ENCODE peak calls at places on chromosomes 3 and 15, in six cellular contexts. D, X, O, I, Z and L are unnamed samples.

GRCh38 chr3:14605070-14605469 is 46.5 kb upstream of the CCDC174 start:
- DNase-seq in O (no peak), I (no peak), Z (no peak), X (peak), D (peak), L (peak)

GRCh38 chr3:22373182-22373581 is 622.2 kb upstream of the ZNF385D start:
- DNase-seq in O (no peak), I (no peak), X (no peak), D (no peak), Z (no peak), L (no peak)

GRCh38 chr3:10602769-10603768 is 97.7 kb upstream of the ATP2B2 start:
- DNase-seq in I (no peak), O (no peak), X (no peak), Z (no peak), D (no peak), L (no peak)

GRCh38 chr3:182609575-182610156 is 183.6 kb upstream of the ATP11B start:
- DNase-seq in O (no peak), D (no peak), X (no peak), Z (no peak), I (peak), L (peak)

GRCh38 chr3:48273594-48274211 is 32.8 kb downstream of the ZNF589 start:
- DNase-seq in O (no peak), X (peak), D (peak), I (no peak), Z (peak), L (peak)

GRCh38 chr3:59581000-59581399 is 531.2 kb upstream of the CFAP20DC start:
- DNase-seq in I (no peak), X (no peak), D (no peak), O (no peak), Z (no peak), L (no peak)

GRCh38 chr3:24288538-24289236 is 206.0 kb downstream of the THRB start:
- DNase-seq in X (peak), O (peak), I (peak), D (no peak), Z (no peak), L (no peak)

GRCh38 chr3:45236964-45237363 is 10.9 kb upstream of the TMEM158 start:
- DNase-seq in Z (no peak), O (no peak), X (no peak), I (no peak), D (no peak), L (no peak)

GRCh38 chr15:90818251-90819210 is 49.9 kb upstream of the FURIN start:
- DNase-seq in D (no peak), X (no peak), O (peak), I (peak), Z (no peak), L (no peak)

GRCh38 chr15:33182278-33182905 is 12.1 kb downstream of the FMN1 start:
- DNase-seq in I (no peak), Z (no peak), O (no peak), D (no peak), X (no peak), L (no peak)

GRCh38 chr3:196712514-196713413 is 587 bp downstream of the PIGX start:
- DNase-seq in Z (no peak), D (peak), I (peak), X (peak), O (peak), L (peak)

GRCh38 chr3:55678521-55679216 is 191.6 kb upstream of the WNT5A start:
- DNase-seq in D (peak), O (no peak), I (no peak), Z (no peak), X (no peak), L (no peak)

GRCh38 chr3:39408493-39409372 is 2.2 kb downstream of the RPSA start:
- DNase-seq in O (no peak), I (no peak), D (no peak), Z (no peak), X (no peak), L (no peak)

GRCh38 chr15:76274226-76274625 is 37.0 kb downstream of the ETFA start:
- DNase-seq in O (no peak), Z (no peak), I (no peak), X (peak), D (peak), L (no peak)

GRCh38 chr3:15368561-15369135 is 36.3 kb upstream of the SH3BP5 start:
- DNase-seq in X (no peak), I (no peak), Z (no peak), O (no peak), D (peak), L (no peak)

GRCh38 chr3:126116526-126116925 is 32.6 kb upstream of the SLC41A3 start:
- DNase-seq in Z (no peak), O (peak), X (no peak), D (no peak), I (no peak), L (no peak)

GRCh38 chr3:192275741-192276355 is 451.5 kb downstream of the FGF12 start:
- DNase-seq in O (no peak), Z (no peak), X (peak), I (no peak), D (peak), L (no peak)

GRCh38 chr3:32354362-32354778 is 37.3 kb upstream of the CMTM7 start:
- DNase-seq in O (no peak), D (peak), Z (no peak), X (peak), I (no peak), L (no peak)

GRCh38 chr3:34988296-34988695 is 651.0 kb upstream of the ARPP21 start:
- DNase-seq in O (peak), D (no peak), Z (no peak), X (no peak), I (no peak), L (no peak)

GRCh38 chr3:127365383-127365782 is 77.5 kb upstream of the PRR20G start:
- DNase-seq in Z (no peak), D (no peak), X (no peak), I (no peak), O (no peak), L (no peak)

GRCh38 chr3:89847955-89848354 is 740.5 kb downstream of the EPHA3 start:
- DNase-seq in I (no peak), D (no peak), Z (no peak), X (peak), O (no peak), L (peak)

GRCh38 chr3:89851974-89852621 is 744.7 kb downstream of the EPHA3 start:
- DNase-seq in O (no peak), Z (no peak), D (no peak), I (no peak), X (peak), L (peak)
- TF ChIP-seq CTCF in O (peak), Z (peak), D (no peak), I (peak), X (peak), L (peak)

DNA sequence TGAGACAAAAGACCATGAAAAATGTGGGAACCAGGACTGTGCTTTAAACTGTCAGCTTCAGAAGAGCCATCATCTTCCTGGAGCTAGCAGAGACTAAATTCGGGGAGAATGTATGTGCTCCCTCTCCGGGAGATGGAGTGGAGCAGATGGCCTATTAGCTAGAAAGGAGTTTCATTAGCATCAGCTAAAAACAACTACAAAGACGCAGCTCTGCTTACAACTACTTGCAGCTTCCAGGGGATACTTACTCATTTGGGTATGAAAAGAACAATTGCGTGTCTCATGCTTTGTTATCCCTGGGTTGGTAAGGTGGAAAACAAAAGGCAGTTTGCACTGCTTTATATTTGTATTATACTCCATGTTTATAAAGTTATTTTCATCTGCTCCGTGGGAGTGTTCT is 159.6 kb downstream of the MFSD1 start:
- DNase-seq in O (no peak), Z (no peak), X (no peak), D (no peak), I (no peak), L (no peak)
- H3K27ac ChIP-seq in O (no peak), Z (no peak), X (no peak), D (no peak), I (no peak), L (no peak)

GRCh38 chr15:42920281-42921048 is at the start of gene TTBK2:
- DNase-seq in Z (peak), O (peak), D (peak), I (peak), X (peak), L (peak)
- TF ChIP-seq CTCF in Z (no peak), O (no peak), D (no peak), I (no peak), X (no peak), L (no peak)

GRCh38 chr15:40096094-40096876 is 12.4 kb downstream of the BMF start:
- DNase-seq in X (no peak), O (no peak), D (no peak), I (no peak), Z (no peak), L (no peak)

GRCh38 chr15:40092416-40093223 is 16.1 kb downstream of the BMF start:
- DNase-seq in Z (no peak), I (peak), D (no peak), O (peak), X (peak), L (no peak)

GRCh38 chr15:40093224-40093842 is 15.3 kb downstream of the BMF start:
- DNase-seq in Z (no peak), O (no peak), I (no peak), D (no peak), X (no peak), L (no peak)

GRCh38 chr15:40095381-40096093 is 13.1 kb downstream of the BMF start:
- DNase-seq in D (peak), O (no peak), Z (no peak), X (no peak), I (no peak), L (no peak)

DNA sequence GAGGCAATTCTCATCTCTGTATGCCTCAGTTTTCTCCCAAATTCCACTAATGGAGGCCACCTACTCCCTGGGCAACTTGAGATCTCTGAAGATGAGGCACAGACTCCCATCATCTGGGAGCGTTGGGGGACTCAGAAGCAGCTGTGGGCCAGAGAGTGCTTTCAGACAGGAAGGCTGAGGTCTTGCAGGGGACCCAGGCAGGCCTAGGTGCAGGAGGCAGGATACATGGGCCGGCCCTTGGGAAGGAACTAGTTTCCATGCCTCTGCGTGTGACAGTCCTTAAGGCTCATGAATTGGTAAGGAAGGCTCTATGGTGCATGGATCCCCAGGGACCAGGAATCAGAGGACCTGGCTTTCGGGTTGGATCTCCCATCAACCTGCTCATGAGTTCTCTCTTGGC is 14.5 kb downstream of the BMF start:
- DNase-seq in I (no peak), X (no peak), O (no peak), D (no peak), Z (no peak), L (no peak)
- H3K27ac ChIP-seq in I (no peak), X (no peak), O (no peak), D (no peak), Z (no peak), L (no peak)

DNA sequence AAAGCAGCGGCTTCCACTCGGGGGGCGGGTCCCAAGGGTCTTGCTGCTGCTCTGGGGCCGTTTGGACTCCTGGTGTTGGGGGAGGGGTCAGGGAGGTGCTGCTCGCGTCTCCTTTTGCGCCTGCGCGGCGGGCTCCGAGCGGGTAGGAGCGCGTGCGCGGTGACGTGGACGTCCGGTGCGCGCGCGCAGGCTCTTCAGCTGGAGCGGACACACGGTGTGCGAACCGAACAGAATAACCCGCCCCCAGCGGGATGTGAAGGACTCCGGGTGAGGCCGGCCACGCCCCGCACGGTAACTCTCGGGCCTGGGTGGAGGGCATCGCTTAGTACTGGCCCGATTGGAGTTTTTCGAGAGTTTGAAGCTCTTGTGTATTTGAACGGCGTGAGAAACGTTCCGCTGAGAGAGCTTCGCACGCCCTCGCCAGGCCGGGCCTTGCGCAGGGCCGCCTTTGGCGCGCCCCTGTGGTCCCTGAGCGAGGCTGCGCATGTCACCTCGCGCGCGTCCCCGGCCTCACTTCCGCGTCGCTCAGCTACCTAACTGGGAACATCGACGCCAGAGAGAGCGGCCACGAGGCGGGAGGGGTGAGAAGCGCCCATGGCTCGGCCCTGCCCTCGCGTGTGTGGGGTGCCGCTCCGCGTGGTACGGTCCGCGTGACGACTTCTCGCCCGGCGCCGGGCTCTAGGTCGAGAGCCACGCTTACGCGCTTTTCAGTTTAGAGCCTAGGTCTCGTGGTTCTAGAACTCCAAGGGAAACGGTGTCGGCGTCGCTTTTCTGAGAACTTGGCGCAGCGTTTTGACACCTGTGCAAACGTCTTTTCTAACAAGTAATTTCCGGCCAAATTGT is at the start of gene MGA:
- DNase-seq in X (peak), D (peak), Z (no peak), O (peak), I (peak), L (peak)
- TF ChIP-seq CTCF in X (no peak), D (no peak), Z (no peak), O (no peak), I (no peak), L (peak)

GRCh38 chr15:65920121-65920520 is 50.8 kb downstream of the RAB11A start:
- DNase-seq in Z (no peak), D (no peak), X (no peak), I (no peak), O (no peak), L (no peak)
- H3K27ac ChIP-seq in Z (no peak), D (no peak), X (no peak), I (no peak), O (no peak), L (no peak)

DNA sequence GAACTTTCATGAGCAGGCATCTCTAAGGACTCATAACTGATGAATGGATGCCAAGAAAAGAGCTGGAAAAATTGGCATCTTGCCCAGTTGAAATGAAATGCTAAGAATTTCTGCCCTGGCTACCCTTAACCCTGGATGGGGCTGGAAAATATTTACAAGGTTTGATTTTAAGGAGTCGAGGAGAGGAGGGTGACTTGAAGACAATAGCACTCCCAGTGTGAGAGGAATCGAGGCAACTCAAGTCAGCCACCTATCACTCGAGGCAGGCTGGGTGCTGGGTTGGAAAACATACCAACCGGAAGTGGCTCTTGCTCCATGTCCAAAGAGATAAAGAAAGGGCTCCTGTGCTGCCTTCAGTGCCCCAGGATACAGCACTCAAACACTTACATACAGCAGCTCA is 5.1 kb downstream of the PRICKLE2 start:
- DNase-seq in X (peak), I (no peak), Z (no peak), O (no peak), D (peak), L (no peak)
- TF ChIP-seq CTCF in X (no peak), I (no peak), Z (no peak), O (no peak), D (no peak), L (no peak)